ENCODE peak calls at places on chromosomes 7 and 10, in eight cellular contexts. One of them, this sample, is unnamed.
A peak's percentile ranks its signal among the peaks of the same experiment; 100 is the strongest.

GRCh38 chr7:100034871-100035510 is 14.6 kb upstream of the ZSCAN21 start:
- DNase-seq in NCI-H1092: no peak
- DNase-seq in caudate nucleus: no peak
- DNase-seq in AG09309: peak; percentile 73
- DNase-seq in HTR-8/SVneo: no peak
- DNase-seq in T47D: no peak
- DNase-seq in amniotic stem cell: peak; percentile 76
- DNase-seq in naive thymus-derived CD8-positive, alpha-beta T cell: no peak
- DNase-seq in this sample: no peak

GRCh38 chr10:96371356-96371755 is 12.6 kb upstream of the OPALIN start:
- DNase-seq in NCI-H1092: no peak
- DNase-seq in caudate nucleus: no peak
- DNase-seq in AG09309: no peak
- DNase-seq in HTR-8/SVneo: no peak
- DNase-seq in T47D: peak; percentile 28
- DNase-seq in amniotic stem cell: no peak
- DNase-seq in naive thymus-derived CD8-positive, alpha-beta T cell: no peak
- DNase-seq in this sample: no peak

GRCh38 chr10:847868-848267 is 83.6 kb downstream of the LARP4B start:
- DNase-seq in NCI-H1092: no peak
- DNase-seq in caudate nucleus: peak; percentile 12
- DNase-seq in AG09309: no peak
- DNase-seq in HTR-8/SVneo: no peak
- DNase-seq in T47D: no peak
- DNase-seq in amniotic stem cell: no peak
- DNase-seq in naive thymus-derived CD8-positive, alpha-beta T cell: no peak
- DNase-seq in this sample: no peak

GRCh38 chr10:104098360-104098925 is 12.8 kb upstream of the COL17A1 start:
- DNase-seq in NCI-H1092: no peak
- DNase-seq in caudate nucleus: no peak
- DNase-seq in AG09309: no peak
- DNase-seq in HTR-8/SVneo: no peak
- DNase-seq in T47D: no peak
- DNase-seq in amniotic stem cell: no peak
- DNase-seq in naive thymus-derived CD8-positive, alpha-beta T cell: no peak
- DNase-seq in this sample: no peak

GRCh38 chr7:159155410-159155809 is 10.7 kb upstream of the VIPR2 start:
- DNase-seq in NCI-H1092: no peak
- DNase-seq in caudate nucleus: no peak
- DNase-seq in AG09309: no peak
- DNase-seq in HTR-8/SVneo: no peak
- DNase-seq in T47D: no peak
- DNase-seq in amniotic stem cell: no peak
- DNase-seq in naive thymus-derived CD8-positive, alpha-beta T cell: no peak
- DNase-seq in this sample: no peak

GRCh38 chr7:139568346-139568675 is 44.8 kb downstream of the CLEC2L start:
- DNase-seq in NCI-H1092: no peak
- DNase-seq in caudate nucleus: no peak
- DNase-seq in AG09309: no peak
- DNase-seq in HTR-8/SVneo: no peak
- DNase-seq in T47D: no peak
- DNase-seq in amniotic stem cell: no peak
- DNase-seq in naive thymus-derived CD8-positive, alpha-beta T cell: no peak
- DNase-seq in this sample: no peak

GRCh38 chr10:128499486-128499885 is 373.3 kb upstream of the MKI67 start:
- DNase-seq in NCI-H1092: no peak
- DNase-seq in caudate nucleus: no peak
- DNase-seq in AG09309: no peak
- DNase-seq in HTR-8/SVneo: no peak
- DNase-seq in T47D: no peak
- DNase-seq in amniotic stem cell: no peak
- DNase-seq in naive thymus-derived CD8-positive, alpha-beta T cell: no peak
- DNase-seq in this sample: no peak

GRCh38 chr7:30893357-30893756 is 18.3 kb upstream of the AQP1 start:
- DNase-seq in NCI-H1092: no peak
- DNase-seq in caudate nucleus: no peak
- DNase-seq in AG09309: no peak
- DNase-seq in HTR-8/SVneo: no peak
- DNase-seq in T47D: no peak
- DNase-seq in amniotic stem cell: no peak
- DNase-seq in naive thymus-derived CD8-positive, alpha-beta T cell: no peak
- DNase-seq in this sample: no peak

GRCh38 chr7:42831051-42831952 is 80.6 kb downstream of the C7orf25 start:
- DNase-seq in NCI-H1092: no peak
- DNase-seq in caudate nucleus: peak; percentile 48
- DNase-seq in AG09309: peak; percentile 5
- DNase-seq in HTR-8/SVneo: peak; percentile 22
- DNase-seq in T47D: peak; percentile 93
- DNase-seq in amniotic stem cell: peak; percentile 20
- DNase-seq in naive thymus-derived CD8-positive, alpha-beta T cell: no peak
- DNase-seq in this sample: no peak

GRCh38 chr10:102241037-102241443 is 272 bp downstream of the PITX3 start:
- DNase-seq in NCI-H1092: no peak
- DNase-seq in caudate nucleus: no peak
- DNase-seq in AG09309: no peak
- DNase-seq in HTR-8/SVneo: no peak
- DNase-seq in T47D: no peak
- DNase-seq in amniotic stem cell: no peak
- DNase-seq in naive thymus-derived CD8-positive, alpha-beta T cell: no peak
- DNase-seq in this sample: no peak

GRCh38 chr7:80106498-80107113 is 28.0 kb upstream of the GNAI1 start:
- DNase-seq in NCI-H1092: no peak
- DNase-seq in caudate nucleus: no peak
- DNase-seq in AG09309: no peak
- DNase-seq in HTR-8/SVneo: no peak
- DNase-seq in T47D: no peak
- DNase-seq in amniotic stem cell: no peak
- DNase-seq in naive thymus-derived CD8-positive, alpha-beta T cell: no peak
- DNase-seq in this sample: no peak

GRCh38 chr10:103564799-103565365 is 71.4 kb downstream of the NEURL1 start:
- DNase-seq in NCI-H1092: no peak
- DNase-seq in caudate nucleus: no peak
- DNase-seq in AG09309: no peak
- DNase-seq in HTR-8/SVneo: peak; percentile 36
- DNase-seq in T47D: peak; percentile 34
- DNase-seq in amniotic stem cell: no peak
- DNase-seq in naive thymus-derived CD8-positive, alpha-beta T cell: no peak
- DNase-seq in this sample: peak; percentile 11

This sample was measured in NCI-H146.